ENCODE peak calls at places on chromosomes 12 and 14, in nine cellular contexts. J is Calu3; M is GM20000; S is cardiac fibroblast; F is stimulated activated CD8-positive, alpha-beta memory T cell treated with anti-CD3 and anti-CD28 coated beads, Interleukin-15, amount 100 ng/mL, for 1 hour; T is nephron progenitor cell; A is hypothalamus; Q is AML-193; Z is stromal cell of bone marrow. V is an unnamed sample.
A peak's percentile ranks its signal among the peaks of the same experiment; 100 is the strongest.

GRCh38 chr14:65349100-65349499 is 63.4 kb upstream of the FUT8 start:
- DNase-seq in F (no peak), A (no peak), Q (no peak), S (peak; percentile 22), Z (no peak), M (no peak), T (no peak), J (no peak), V (no peak)

GRCh38 chr12:68364893-68365725 is 32.9 kb upstream of the MDM1 start:
- DNase-seq in J (peak; percentile 89), Q (peak; percentile 100), M (peak; percentile 77), S (peak; percentile 99), A (no peak), F (peak; percentile 41), Z (peak; percentile 97), T (peak; percentile 63), V (peak; percentile 87)

GRCh38 chr14:105430535-105430934 is 10.9 kb downstream of the MTA1 start:
- DNase-seq in T (no peak), F (no peak), Z (no peak), A (no peak), S (peak; percentile 81), M (no peak), Q (no peak), J (peak; percentile 68), V (no peak)

GRCh38 chr12:3223601-3224529 is 146.7 kb downstream of the TSPAN9 start:
- DNase-seq in T (no peak), A (no peak), Q (no peak), M (no peak), J (no peak), F (no peak), Z (no peak), S (no peak), V (no peak)

GRCh38 chr12:93990832-93991748 is 157.3 kb upstream of the PLXNC1 start:
- DNase-seq in A (no peak), Q (no peak), S (peak; percentile 74), Z (peak; percentile 29), J (no peak), F (no peak), M (no peak), T (peak; percentile 37), V (no peak)

GRCh38 chr14:102499401-102500189 is 10.0 kb downstream of the ANKRD9 start:
- DNase-seq in A (no peak), F (no peak), T (no peak), M (no peak), J (no peak), Z (no peak), S (no peak), Q (no peak), V (no peak)

GRCh38 chr14:81423504-81423903 is 23.4 kb upstream of the STON2 start:
- DNase-seq in F (no peak), T (no peak), M (no peak), Q (peak; percentile 69), S (no peak), Z (no peak), J (no peak), A (no peak), V (no peak)

GRCh38 chr12:76123301-76124212 is 39.1 kb upstream of the NAP1L1 start:
- DNase-seq in Q (no peak), A (no peak), Z (peak; percentile 51), S (peak; percentile 58), J (no peak), F (no peak), T (no peak), M (no peak), V (no peak)

GRCh38 chr12:45192041-45192695 is 23.7 kb upstream of the ANO6 start:
- DNase-seq in M (no peak), J (peak; percentile 19), T (no peak), F (no peak), Z (no peak), A (no peak), S (peak; percentile 40), Q (peak; percentile 22), V (no peak)

GRCh38 chr14:95431199-95432145 is 85.0 kb downstream of the SYNE3 start:
- DNase-seq in T (no peak), Q (no peak), Z (no peak), M (peak; percentile 54), A (no peak), F (no peak), J (peak; percentile 31), S (peak; percentile 48), V (no peak)

GRCh38 chr12:114701104-114701414 is 17.1 kb upstream of the TBX3 start:
- DNase-seq in Q (no peak), Z (no peak), J (no peak), S (no peak), F (no peak), M (no peak), T (no peak), A (no peak), V (no peak)

GRCh38 chr14:69268763-69269162 is 8.8 kb downstream of the GALNT16 start:
- DNase-seq in M (no peak), Q (no peak), S (peak; percentile 38), F (no peak), J (no peak), A (no peak), Z (peak; percentile 43), T (no peak), V (no peak)

GRCh38 chr14:105168979-105169507 is 467 bp upstream of the JAG2 start:
- DNase-seq in M (no peak), Q (no peak), F (no peak), Z (no peak), J (no peak), T (peak; percentile 60), A (no peak), S (no peak), V (no peak)

GRCh38 chr12:9404469-9405260 is 196.5 kb upstream of the PZP start:
- DNase-seq in A (no peak), S (no peak), Q (no peak), T (no peak), J (no peak), F (no peak), Z (no peak), M (peak; percentile 46), V (no peak)

GRCh38 chr12:11702959-11703358 is 53.5 kb downstream of the ETV6 start:
- DNase-seq in S (no peak), F (no peak), A (no peak), T (no peak), Z (no peak), J (no peak), M (peak; percentile 36), Q (no peak), V (no peak)

GRCh38 chr12:2836004-2836403 is 1.2 kb upstream of the NRIP2 start:
- DNase-seq in Q (no peak), Z (no peak), F (no peak), S (no peak), M (no peak), T (no peak), J (no peak), A (no peak), V (no peak)

V was measured in amniotic stem cell.